ENCODE peak calls at places on chromosomes 3 and 15, in five cellular contexts. S is activated CD4-positive, CD25-positive, alpha-beta regulatory T cell treated with anti-CD3 and anti-CD28 coated beads, Interleukin-2, amount 50 U/mL, for 72 hours; Y is NCI-H510A treated with DMSO at 0.1 percent for 48 hours; N is lower leg skin; Z is stomach. A is an unnamed sample.
A peak's percentile ranks its signal among the peaks of the same experiment; 100 is the strongest.

GRCh38 chr3:67524046-67524445 is 130.4 kb downstream of the SUCLG2 start:
- DNase-seq in S (no peak), Y (no peak), N (no peak), Z (no peak), A (no peak)

GRCh38 chr15:71272932-71273331 is 157.7 kb downstream of the THSD4 start:
- DNase-seq in S (no peak), Y (no peak), N (no peak), Z (no peak), A (no peak)

GRCh38 chr15:89203705-89204273 is 17.6 kb downstream of the RLBP1 start:
- DNase-seq in S (no peak), Y (no peak), N (no peak), Z (no peak), A (no peak)

GRCh38 chr3:115615001-115615447 is 8.3 kb upstream of the GAP43 start:
- DNase-seq in S (no peak), Y (no peak), N (no peak), Z (no peak), A (no peak)

GRCh38 chr3:196754215-196754937 is 14.7 kb downstream of the PAK2 start:
- DNase-seq in S (no peak), Y (no peak), N (no peak), Z (peak; percentile 58), A (no peak)

GRCh38 chr15:61195116-61196002 is 33.7 kb downstream of the RORA start:
- DNase-seq in S (no peak), Y (no peak), N (peak; percentile 10), Z (no peak), A (peak; percentile 6)

GRCh38 chr3:141865101-141865500 is 11.3 kb upstream of the ATP1B3 start:
- DNase-seq in S (no peak), Y (no peak), N (no peak), Z (no peak), A (no peak)

GRCh38 chr15:88021601-88022000 is 234.9 kb downstream of the NTRK3 start:
- DNase-seq in S (no peak), Y (no peak), N (no peak), Z (no peak), A (no peak)

GRCh38 chr3:71478568-71478967 is 105.0 kb downstream of the FOXP1 start:
- DNase-seq in S (no peak), Y (no peak), N (no peak), Z (no peak), A (no peak)